ENCODE peak calls at places on chromosomes 3 and 15, in ten cellular contexts. One of them, this sample, is unnamed.
A peak's percentile ranks its signal among the peaks of the same experiment; 100 is the strongest.

GRCh38 chr3:56347219-56347871 is 120.9 kb downstream of the ERC2 start:
- DNase-seq in heart right ventricle: peak; percentile 5
- DNase-seq in bronchial epithelial cell: peak; percentile 33
- DNase-seq in uterus: no peak
- DNase-seq in breast epithelium: no peak
- DNase-seq in fibroblast of pulmonary artery: peak; percentile 5
- DNase-seq in natural killer cell: no peak
- DNase-seq in AG10803: no peak
- DNase-seq in endothelial cell: peak; percentile 69
- DNase-seq in cardiac fibroblast: peak; percentile 22
- DNase-seq in this sample: no peak

GRCh38 chr3:165254812-165255211 is 58.6 kb upstream of the SLITRK3 start:
- DNase-seq in heart right ventricle: no peak
- DNase-seq in bronchial epithelial cell: peak; percentile 66
- DNase-seq in uterus: no peak
- DNase-seq in breast epithelium: no peak
- DNase-seq in fibroblast of pulmonary artery: peak; percentile 45
- DNase-seq in natural killer cell: no peak
- DNase-seq in AG10803: peak; percentile 0
- DNase-seq in endothelial cell: peak; percentile 22
- DNase-seq in cardiac fibroblast: peak; percentile 25
- DNase-seq in this sample: peak; percentile 43

GRCh38 chr3:37301980-37302379 is 127.6 kb upstream of the LRRFIP2 start:
- DNase-seq in heart right ventricle: no peak
- DNase-seq in bronchial epithelial cell: no peak
- DNase-seq in uterus: no peak
- DNase-seq in breast epithelium: no peak
- DNase-seq in fibroblast of pulmonary artery: no peak
- DNase-seq in natural killer cell: no peak
- DNase-seq in AG10803: no peak
- DNase-seq in endothelial cell: no peak
- DNase-seq in cardiac fibroblast: no peak
- DNase-seq in this sample: no peak

GRCh38 chr3:178386880-178387279 is 149.4 kb upstream of the KCNMB2 start:
- DNase-seq in heart right ventricle: no peak
- DNase-seq in bronchial epithelial cell: no peak
- DNase-seq in uterus: no peak
- DNase-seq in breast epithelium: no peak
- DNase-seq in fibroblast of pulmonary artery: no peak
- DNase-seq in natural killer cell: no peak
- DNase-seq in AG10803: peak; percentile 11
- DNase-seq in endothelial cell: no peak
- DNase-seq in cardiac fibroblast: no peak
- DNase-seq in this sample: no peak

GRCh38 chr15:37995461-37996347 is 61.3 kb downstream of the TMCO5A start:
- DNase-seq in heart right ventricle: peak; percentile 39
- DNase-seq in bronchial epithelial cell: peak; percentile 75
- DNase-seq in uterus: peak; percentile 51
- DNase-seq in breast epithelium: no peak
- DNase-seq in fibroblast of pulmonary artery: peak; percentile 87
- DNase-seq in natural killer cell: no peak
- DNase-seq in AG10803: peak; percentile 72
- DNase-seq in endothelial cell: peak; percentile 45
- DNase-seq in cardiac fibroblast: peak; percentile 89
- DNase-seq in this sample: peak; percentile 82

GRCh38 chr3:24741506-24741905 is 246.9 kb upstream of the THRB start:
- DNase-seq in heart right ventricle: no peak
- DNase-seq in bronchial epithelial cell: no peak
- DNase-seq in uterus: no peak
- DNase-seq in breast epithelium: no peak
- DNase-seq in fibroblast of pulmonary artery: no peak
- DNase-seq in natural killer cell: no peak
- DNase-seq in AG10803: no peak
- DNase-seq in endothelial cell: no peak
- DNase-seq in cardiac fibroblast: no peak
- DNase-seq in this sample: no peak

GRCh38 chr3:71994203-71994602 is 209.3 kb upstream of the PROK2 start:
- DNase-seq in heart right ventricle: no peak
- DNase-seq in bronchial epithelial cell: no peak
- DNase-seq in uterus: no peak
- DNase-seq in breast epithelium: no peak
- DNase-seq in fibroblast of pulmonary artery: no peak
- DNase-seq in natural killer cell: no peak
- DNase-seq in AG10803: no peak
- DNase-seq in endothelial cell: no peak
- DNase-seq in cardiac fibroblast: no peak
- DNase-seq in this sample: no peak

GRCh38 chr3:15601399-15602145 is at the start of the genes BTD and HACL1:
- DNase-seq in heart right ventricle: peak; percentile 97
- DNase-seq in bronchial epithelial cell: peak; percentile 98
- DNase-seq in uterus: peak; percentile 98
- DNase-seq in breast epithelium: peak; percentile 99
- DNase-seq in fibroblast of pulmonary artery: peak; percentile 99
- DNase-seq in natural killer cell: peak; percentile 98
- DNase-seq in AG10803: peak; percentile 99
- DNase-seq in endothelial cell: peak; percentile 96
- DNase-seq in cardiac fibroblast: peak; percentile 99
- DNase-seq in this sample: peak; percentile 100

GRCh38 chr15:92184679-92185230 is 208.9 kb upstream of the ST8SIA2 start:
- DNase-seq in heart right ventricle: no peak
- DNase-seq in bronchial epithelial cell: no peak
- DNase-seq in uterus: no peak
- DNase-seq in breast epithelium: no peak
- DNase-seq in fibroblast of pulmonary artery: no peak
- DNase-seq in natural killer cell: no peak
- DNase-seq in AG10803: no peak
- DNase-seq in endothelial cell: no peak
- DNase-seq in cardiac fibroblast: no peak
- DNase-seq in this sample: no peak

GRCh38 chr3:169847896-169848295 is 21.8 kb downstream of the LRRC31 start:
- DNase-seq in heart right ventricle: no peak
- DNase-seq in bronchial epithelial cell: no peak
- DNase-seq in uterus: no peak
- DNase-seq in breast epithelium: no peak
- DNase-seq in fibroblast of pulmonary artery: no peak
- DNase-seq in natural killer cell: no peak
- DNase-seq in AG10803: no peak
- DNase-seq in endothelial cell: no peak
- DNase-seq in cardiac fibroblast: no peak
- DNase-seq in this sample: no peak

GRCh38 chr3:180329187-180329586 is 272.8 kb upstream of the TTC14 start:
- DNase-seq in heart right ventricle: no peak
- DNase-seq in bronchial epithelial cell: no peak
- DNase-seq in uterus: no peak
- DNase-seq in breast epithelium: no peak
- DNase-seq in fibroblast of pulmonary artery: no peak
- DNase-seq in natural killer cell: no peak
- DNase-seq in AG10803: no peak
- DNase-seq in endothelial cell: no peak
- DNase-seq in cardiac fibroblast: no peak
- DNase-seq in this sample: no peak
- TF ChIP-seq CTCF in heart right ventricle: no peak
- TF ChIP-seq CTCF in bronchial epithelial cell: no peak
- TF ChIP-seq CTCF in uterus: no peak
- TF ChIP-seq CTCF in breast epithelium: no peak
- TF ChIP-seq CTCF in fibroblast of pulmonary artery: no peak
- TF ChIP-seq CTCF in natural killer cell: no peak
- TF ChIP-seq CTCF in AG10803: no peak
- TF ChIP-seq CTCF in endothelial cell: no peak
- TF ChIP-seq CTCF in cardiac fibroblast: no peak
- TF ChIP-seq CTCF in this sample: no peak

DNA sequence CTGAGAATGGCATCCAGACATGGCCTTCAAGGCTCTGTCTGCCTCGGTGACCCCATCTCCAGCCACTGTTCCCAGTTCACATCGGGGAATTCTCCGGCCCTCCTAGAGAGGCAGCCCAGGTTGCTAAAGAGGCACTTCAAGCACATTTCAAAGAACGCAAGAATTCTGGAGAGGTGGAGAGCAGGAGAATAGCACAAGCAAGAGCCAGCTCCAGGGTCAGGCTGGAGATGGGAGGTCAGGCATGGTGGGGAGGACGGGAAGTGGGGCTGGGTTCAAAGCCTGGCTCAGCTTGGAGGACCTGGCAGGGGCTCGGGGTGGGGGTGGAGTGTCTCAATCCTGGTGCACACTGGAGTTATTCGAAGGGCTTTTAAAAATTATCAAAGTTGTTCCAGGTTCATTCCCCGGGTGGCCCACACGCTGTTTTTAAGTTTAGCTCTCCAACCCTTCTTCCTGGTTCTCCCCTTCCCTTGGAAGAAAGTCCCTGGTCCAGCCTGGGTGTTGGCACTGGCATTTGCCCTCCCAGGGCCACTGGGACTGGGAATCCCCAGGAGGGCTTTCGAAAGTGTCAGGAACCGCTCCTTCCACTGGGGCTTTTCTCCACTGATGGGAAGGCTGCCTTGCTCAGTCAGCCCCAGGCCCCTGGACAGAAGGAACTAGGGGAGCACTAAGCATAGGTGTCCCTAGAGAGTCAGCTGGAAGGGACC is 35.8 kb downstream of the ZNF710 start:
- DNase-seq in heart right ventricle: no peak
- DNase-seq in bronchial epithelial cell: no peak
- DNase-seq in uterus: no peak
- DNase-seq in breast epithelium: no peak
- DNase-seq in fibroblast of pulmonary artery: no peak
- DNase-seq in natural killer cell: no peak
- DNase-seq in AG10803: no peak
- DNase-seq in endothelial cell: no peak
- DNase-seq in cardiac fibroblast: no peak
- DNase-seq in this sample: no peak
- TF ChIP-seq CTCF in heart right ventricle: no peak
- TF ChIP-seq CTCF in bronchial epithelial cell: no peak
- TF ChIP-seq CTCF in uterus: no peak
- TF ChIP-seq CTCF in breast epithelium: no peak
- TF ChIP-seq CTCF in fibroblast of pulmonary artery: no peak
- TF ChIP-seq CTCF in natural killer cell: no peak
- TF ChIP-seq CTCF in AG10803: no peak
- TF ChIP-seq CTCF in endothelial cell: no peak
- TF ChIP-seq CTCF in cardiac fibroblast: no peak
- TF ChIP-seq CTCF in this sample: no peak

DNA sequence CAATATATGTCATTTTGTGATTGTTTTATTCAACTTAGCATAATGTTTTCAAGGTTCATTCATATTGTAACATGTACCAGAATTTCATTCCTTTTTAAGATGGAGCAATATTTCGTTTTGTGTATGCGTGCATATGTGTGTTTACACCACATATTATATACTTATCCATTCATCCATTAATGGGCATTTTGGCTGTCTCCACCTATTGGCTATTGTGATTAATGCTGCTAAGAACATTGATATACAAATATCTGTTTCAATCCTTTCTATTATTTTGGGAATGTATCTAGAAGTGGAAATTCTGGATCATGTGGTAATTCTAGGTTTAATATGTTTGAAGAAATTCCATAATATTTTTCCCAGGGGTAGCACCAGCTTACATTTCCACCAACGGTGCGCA is 403.9 kb upstream of the LMCD1 start:
- DNase-seq in heart right ventricle: no peak
- DNase-seq in bronchial epithelial cell: no peak
- DNase-seq in uterus: no peak
- DNase-seq in breast epithelium: no peak
- DNase-seq in fibroblast of pulmonary artery: no peak
- DNase-seq in natural killer cell: no peak
- DNase-seq in AG10803: no peak
- DNase-seq in endothelial cell: no peak
- DNase-seq in cardiac fibroblast: no peak
- DNase-seq in this sample: no peak
- TF ChIP-seq CTCF in heart right ventricle: no peak
- TF ChIP-seq CTCF in bronchial epithelial cell: no peak
- TF ChIP-seq CTCF in uterus: no peak
- TF ChIP-seq CTCF in breast epithelium: no peak
- TF ChIP-seq CTCF in fibroblast of pulmonary artery: no peak
- TF ChIP-seq CTCF in natural killer cell: no peak
- TF ChIP-seq CTCF in AG10803: no peak
- TF ChIP-seq CTCF in endothelial cell: peak; percentile 6
- TF ChIP-seq CTCF in cardiac fibroblast: peak; percentile 2
- TF ChIP-seq CTCF in this sample: no peak

GRCh38 chr15:67331676-67332075 is 77.1 kb downstream of the IQCH start:
- DNase-seq in heart right ventricle: peak; percentile 33
- DNase-seq in bronchial epithelial cell: no peak
- DNase-seq in uterus: no peak
- DNase-seq in breast epithelium: no peak
- DNase-seq in fibroblast of pulmonary artery: no peak
- DNase-seq in natural killer cell: no peak
- DNase-seq in AG10803: peak; percentile 62
- DNase-seq in endothelial cell: no peak
- DNase-seq in cardiac fibroblast: peak; percentile 21
- DNase-seq in this sample: no peak
- TF ChIP-seq CTCF in heart right ventricle: no peak
- TF ChIP-seq CTCF in bronchial epithelial cell: no peak
- TF ChIP-seq CTCF in uterus: no peak
- TF ChIP-seq CTCF in breast epithelium: no peak
- TF ChIP-seq CTCF in fibroblast of pulmonary artery: no peak
- TF ChIP-seq CTCF in natural killer cell: no peak
- TF ChIP-seq CTCF in AG10803: no peak
- TF ChIP-seq CTCF in endothelial cell: no peak
- TF ChIP-seq CTCF in cardiac fibroblast: no peak
- TF ChIP-seq CTCF in this sample: no peak

This sample was measured in astrocyte of the spinal cord.